ENCODE peak calls at places on chromosomes 7 and 10, in five cellular contexts. N, Y, L, I and C are unnamed samples.

GRCh38 chr10:72567884-72568283 is 58.0 kb downstream of the MICU1 start:
- DNase-seq in N (no peak), Y (no peak), L (no peak), I (no peak), C (no peak)

GRCh38 chr10:103153302-103153759 is 39.7 kb downstream of the NT5C2 start:
- DNase-seq in N (no peak), Y (peak), L (no peak), I (peak), C (no peak)

GRCh38 chr10:97718659-97719142 is 5.2 kb downstream of the MARVELD1 start:
- DNase-seq in N (no peak), Y (no peak), L (peak), I (no peak), C (no peak)

GRCh38 chr10:79221110-79222051 is 125.9 kb upstream of the PPIF start:
- DNase-seq in N (no peak), Y (peak), L (peak), I (peak), C (peak)

GRCh38 chr10:19876570-19876969 is 60.3 kb downstream of the PLXDC2 start:
- DNase-seq in N (no peak), Y (no peak), L (no peak), I (no peak), C (no peak)

GRCh38 chr7:133275441-133276105 is 22.7 kb downstream of the EXOC4 start:
- DNase-seq in N (no peak), Y (no peak), L (no peak), I (no peak), C (no peak)

GRCh38 chr10:29389935-29390334 is 101.1 kb downstream of the LYZL1 start:
- DNase-seq in N (no peak), Y (peak), L (no peak), I (no peak), C (no peak)

GRCh38 chr7:76396039-76396732 is 13.3 kb downstream of the SSC4D start:
- DNase-seq in N (no peak), Y (no peak), L (no peak), I (no peak), C (no peak)

DNA sequence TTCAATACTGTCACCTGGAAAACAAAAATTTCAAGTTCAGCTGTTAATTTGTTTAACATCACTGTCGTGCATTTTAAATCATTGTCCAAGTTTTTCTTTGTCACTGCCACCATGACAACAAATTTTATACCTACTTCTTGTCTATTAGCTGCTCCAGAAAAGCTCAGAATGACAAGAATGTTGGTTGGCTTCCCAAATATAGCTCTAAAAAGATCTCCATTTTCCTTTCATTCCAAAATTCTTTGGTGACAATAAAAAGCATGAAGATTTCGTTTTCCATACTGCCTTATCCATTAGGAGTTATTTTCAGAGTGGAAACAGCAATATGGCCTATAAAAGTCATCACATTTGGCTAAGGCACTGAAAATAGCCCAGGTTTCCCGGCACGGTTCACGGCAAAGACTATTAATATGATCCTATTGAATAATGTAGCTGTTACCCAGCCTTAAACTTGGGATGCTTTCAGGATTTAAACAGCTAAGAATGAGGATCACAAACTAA is 2.8 kb downstream of the CTTNBP2 start:
- DNase-seq in N (no peak), Y (no peak), L (no peak), I (no peak), C (no peak)
- H3K4me3 ChIP-seq in N (no peak), Y (no peak), L (no peak), I (no peak), C (no peak)

GRCh38 chr10:44180321-44181154 is 204.4 kb downstream of the CXCL12 start:
- DNase-seq in N (no peak), Y (peak), L (no peak), I (no peak), C (no peak)
- H3K27ac ChIP-seq in N (no peak), Y (no peak), L (no peak), I (no peak), C (no peak)

DNA sequence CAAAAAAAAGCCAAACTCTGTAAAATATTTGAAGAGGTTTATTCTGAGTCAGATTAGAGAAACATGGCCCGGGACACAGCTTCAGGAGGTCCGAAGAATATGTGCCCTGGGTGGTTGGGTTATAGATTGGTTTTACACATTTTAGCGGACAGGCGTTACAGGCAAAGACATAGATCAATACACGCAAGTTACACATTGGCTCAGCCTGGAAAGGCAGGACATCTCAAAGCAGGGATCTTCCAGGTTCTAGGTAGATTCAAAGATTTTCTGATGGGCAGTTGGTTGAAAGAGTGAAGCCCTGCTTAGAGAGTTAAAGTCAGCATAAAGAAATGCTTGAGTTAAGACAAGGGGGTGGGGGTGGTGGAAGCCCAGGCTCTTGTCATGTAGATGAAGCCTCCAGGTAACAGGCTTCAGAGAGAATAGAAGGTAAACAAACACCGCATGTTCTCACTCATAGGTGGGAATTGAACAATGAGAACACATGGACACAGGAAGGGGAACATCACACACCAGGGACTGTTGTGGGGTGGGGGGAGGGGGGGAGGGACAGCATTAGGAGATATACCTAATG is 464.3 kb upstream of the ADARB2 start:
- DNase-seq in N (no peak), Y (no peak), L (no peak), I (no peak), C (no peak)
- H3K4me3 ChIP-seq in N (no peak), Y (no peak), L (no peak), I (no peak), C (no peak)

GRCh38 chr7:130897515-130898419 is 163.8 kb upstream of the KLF14 start:
- DNase-seq in N (peak), Y (no peak), L (no peak), I (no peak), C (no peak)

GRCh38 chr7:130894146-130895005 is 160.4 kb upstream of the KLF14 start:
- DNase-seq in N (no peak), Y (peak), L (peak), I (no peak), C (peak)

GRCh38 chr7:130896898-130897514 is 163.0 kb upstream of the KLF14 start:
- DNase-seq in N (no peak), Y (peak), L (peak), I (peak), C (peak)

GRCh38 chr7:130895006-130895750 is 161.2 kb upstream of the KLF14 start:
- DNase-seq in N (no peak), Y (no peak), L (no peak), I (no peak), C (no peak)

DNA sequence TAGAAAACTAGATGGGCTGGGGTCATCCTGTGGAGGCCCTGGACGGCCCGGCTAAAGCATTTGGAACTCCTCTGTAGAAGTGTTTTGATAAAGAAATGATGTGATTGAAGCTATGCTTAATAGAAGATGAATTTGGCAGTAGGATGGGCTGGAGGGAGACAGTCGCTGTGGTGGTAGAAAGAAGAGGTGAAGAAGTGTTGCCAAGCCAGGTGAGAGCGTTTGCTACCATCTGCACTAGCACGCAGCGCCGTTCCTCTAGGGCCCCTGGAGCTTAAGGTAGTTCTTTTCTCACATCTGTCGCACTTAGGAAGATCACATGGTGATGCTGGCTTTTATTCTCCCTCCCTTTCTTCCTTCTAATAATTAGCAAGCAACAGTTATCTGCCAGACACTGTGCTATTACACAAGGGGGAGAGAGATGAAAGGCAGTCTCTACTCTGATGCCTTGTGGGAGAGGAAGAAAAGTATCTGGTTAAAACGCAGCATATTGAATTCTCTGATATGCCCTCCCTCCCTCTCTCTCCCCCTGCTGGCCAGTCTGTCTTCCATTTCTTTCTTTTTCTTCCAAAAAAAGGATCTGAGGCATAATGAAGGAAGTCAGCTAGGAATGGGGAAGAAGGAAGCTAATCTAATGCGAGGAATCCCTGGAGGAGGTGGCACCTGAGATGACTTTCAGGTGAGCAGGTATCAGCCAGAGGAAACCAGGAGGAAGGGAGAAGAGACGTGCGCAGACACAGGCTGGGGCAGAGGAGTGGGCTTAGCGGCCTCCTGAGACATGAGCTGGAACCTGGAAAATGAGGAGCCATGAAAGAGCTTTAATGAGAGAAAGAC is 162.3 kb upstream of the KLF14 start:
- DNase-seq in N (no peak), Y (peak), L (no peak), I (no peak), C (no peak)
- H3K27ac ChIP-seq in N (no peak), Y (peak), L (peak), I (peak), C (no peak)

GRCh38 chr7:150993511-150993910 is 2.7 kb downstream of the NOS3 start:
- DNase-seq in N (no peak), Y (no peak), L (no peak), I (no peak), C (peak)
- H3K4me3 ChIP-seq in N (no peak), Y (no peak), L (peak), I (no peak), C (peak)

DNA sequence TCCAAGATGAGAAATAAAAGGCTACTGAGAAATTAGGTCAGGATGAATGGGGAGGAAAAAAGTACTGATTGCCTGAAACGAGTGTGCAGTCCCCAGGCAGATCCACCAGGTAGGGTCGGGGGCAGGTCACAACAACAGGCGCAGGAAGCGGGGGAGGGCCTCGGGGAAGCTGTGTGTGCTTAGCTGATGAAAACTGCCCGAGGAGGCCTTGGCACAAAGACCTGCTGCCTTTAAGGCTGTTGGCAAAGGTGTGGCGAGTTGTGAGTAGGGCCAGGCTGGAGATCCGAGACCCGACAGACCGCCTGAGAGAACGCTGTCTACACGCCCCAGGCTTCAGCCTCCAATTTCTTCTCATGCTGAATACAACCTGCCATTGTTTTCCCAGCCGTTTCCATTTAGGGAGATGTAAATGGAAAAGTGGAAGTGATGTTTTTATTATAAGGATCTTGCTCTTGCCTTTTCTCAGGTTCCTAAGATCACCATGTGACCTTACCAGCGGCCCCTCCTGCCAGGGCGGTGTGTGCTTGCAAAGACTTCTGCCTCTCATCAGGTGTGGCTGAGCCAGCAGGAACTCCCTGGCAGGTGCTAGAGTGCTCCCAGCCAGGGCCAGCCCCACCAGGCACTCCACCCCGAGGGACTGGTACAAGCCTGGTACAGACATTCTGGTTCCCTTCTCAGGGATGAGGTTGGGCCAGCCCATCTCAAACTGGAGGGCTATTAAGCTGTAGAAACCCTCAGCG is 60.8 kb downstream of the DLG5 start:
- DNase-seq in N (no peak), Y (no peak), L (no peak), I (no peak), C (no peak)
- H3K27ac ChIP-seq in N (no peak), Y (no peak), L (no peak), I (peak), C (no peak)

DNA sequence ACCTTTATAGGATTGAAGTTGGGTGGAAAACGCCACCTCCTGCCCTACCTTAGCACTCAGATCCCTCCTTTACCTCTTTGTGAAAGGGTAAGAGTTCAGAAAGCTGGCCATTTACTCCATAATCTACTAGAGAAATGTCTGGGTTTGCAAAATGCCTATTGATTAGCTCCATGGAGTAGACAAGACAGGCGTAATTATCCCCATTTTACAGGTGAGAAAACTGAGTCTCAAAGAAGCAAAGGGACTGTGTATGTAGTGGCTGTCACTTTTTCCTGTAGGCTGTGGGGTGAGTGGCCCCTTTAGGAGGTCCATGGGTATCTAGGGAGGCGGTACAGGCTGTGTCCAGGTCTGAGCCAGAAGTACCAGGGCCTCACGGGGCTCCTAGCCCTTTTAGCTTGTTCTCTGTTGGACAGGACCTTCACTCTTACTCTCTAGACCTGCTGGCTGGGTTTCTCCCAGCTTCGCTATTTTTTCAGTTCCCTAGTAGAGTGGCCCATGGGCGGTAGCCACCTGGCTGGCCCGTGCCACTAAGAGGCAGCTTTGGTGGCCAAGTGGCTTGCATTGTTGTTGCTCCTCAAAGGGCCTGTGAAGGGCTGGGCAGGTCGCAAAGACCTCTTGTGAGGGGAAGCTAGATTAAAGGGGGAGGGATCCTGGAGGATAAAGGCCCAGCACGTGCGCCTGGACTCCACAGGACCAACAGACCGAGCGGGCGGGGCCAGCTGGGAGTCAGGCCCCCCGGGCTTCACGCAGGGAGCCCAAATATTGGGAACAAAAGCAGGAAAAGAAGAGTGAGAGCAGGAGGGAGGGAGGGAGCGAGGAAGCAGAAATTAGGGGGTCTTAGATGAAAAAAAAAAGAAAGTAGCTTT is 4.7 kb upstream of the PAX2 start:
- DNase-seq in N (no peak), Y (no peak), L (no peak), I (no peak), C (no peak)
- H3K4me3 ChIP-seq in N (no peak), Y (no peak), L (no peak), I (no peak), C (no peak)

DNA sequence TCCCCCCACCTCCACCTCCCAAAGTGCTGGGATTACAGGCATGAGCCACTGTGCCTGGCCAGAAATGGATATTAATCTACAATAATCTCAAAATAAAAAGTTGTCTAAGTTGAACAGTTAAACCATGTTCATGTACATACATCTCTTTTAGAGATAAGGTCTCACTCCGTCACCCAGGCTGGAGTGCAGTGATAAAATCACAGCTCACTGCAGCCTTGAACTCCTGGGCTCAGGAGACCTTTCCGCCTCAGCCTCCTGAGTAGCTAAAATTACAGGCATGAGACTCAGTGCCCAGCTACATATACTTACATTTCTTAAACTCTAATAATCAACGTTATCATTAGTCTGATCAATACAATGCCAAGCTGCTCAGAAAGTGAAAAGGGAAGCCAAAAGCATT is 36.2 kb downstream of the VSTM4 start:
- DNase-seq in N (no peak), Y (no peak), L (no peak), I (no peak), C (no peak)
- H3K27ac ChIP-seq in N (no peak), Y (no peak), L (peak), I (no peak), C (no peak)

GRCh38 chr7:5526190-5527037 is 102.8 kb upstream of the TNRC18 start:
- DNase-seq in N (no peak), Y (peak), L (no peak), I (peak), C (peak)
- H3K4me3 ChIP-seq in N (peak), Y (peak), L (peak), I (no peak), C (no peak)

GRCh38 chr7:26369519-26370385 is 78.1 kb downstream of the SNX10 start:
- DNase-seq in N (no peak), Y (peak), L (no peak), I (peak), C (no peak)
- H3K27ac ChIP-seq in N (no peak), Y (no peak), L (peak), I (no peak), C (no peak)